ENCODE peak calls at places on chromosomes 7 and 10, in five cellular contexts. B is Panc1; P is activated CD4-positive, alpha-beta T cell treated with anti-CD3 and anti-CD28 coated beads for 48 hours; E is DMS153; L is naive thymus-derived CD8-positive, alpha-beta T cell. H is an unnamed sample.

GRCh38 chr10:100866575-100867098 is 46.1 kb upstream of the SLF2 start:
- DNase-seq in B (no peak), P (no peak), E (no peak), L (no peak), H (no peak)

GRCh38 chr10:58642283-58642682 is 129.6 kb downstream of the BICC1 start:
- DNase-seq in B (no peak), P (no peak), E (no peak), L (no peak), H (no peak)

GRCh38 chr7:30989824-30990140 is 26.0 kb downstream of the GHRHR start:
- DNase-seq in B (no peak), P (no peak), E (no peak), L (no peak), H (no peak)

GRCh38 chr10:89535185-89536012 is at the start of gene SLC16A12:
- DNase-seq in B (no peak), P (peak; percentile 5), E (no peak), L (no peak), H (no peak)

GRCh38 chr10:32232378-32232777 is 114.6 kb downstream of the EPC1 start:
- DNase-seq in B (no peak), P (no peak), E (no peak), L (no peak), H (no peak)

GRCh38 chr10:88116491-88116890 is 253.1 kb downstream of the PTEN start:
- DNase-seq in B (no peak), P (no peak), E (no peak), L (no peak), H (no peak)

GRCh38 chr10:97915761-97916160 is 66.1 kb downstream of the GOLGA7B start:
- DNase-seq in B (no peak), P (no peak), E (no peak), L (no peak), H (no peak)

GRCh38 chr7:108164946-108165345 is 34.8 kb upstream of the LAMB4 start:
- DNase-seq in B (no peak), P (no peak), E (no peak), L (no peak), H (no peak)

GRCh38 chr10:7945469-7946187 is 108.9 kb upstream of the GATA3 start:
- DNase-seq in B (no peak), P (no peak), E (no peak), L (no peak), H (no peak)

GRCh38 chr10:72068901-72069446 is 19.4 kb downstream of the SPOCK2 start:
- DNase-seq in B (no peak), P (no peak), E (no peak), L (no peak), H (no peak)

GRCh38 chr10:104255244-104255981 is 721 bp downstream of the GSTO1 start:
- DNase-seq in B (no peak), P (no peak), E (no peak), L (no peak), H (peak; percentile 21)

GRCh38 chr10:52883996-52884871 is 111.7 kb upstream of the MBL2 start:
- DNase-seq in B (peak; percentile 61), P (peak; percentile 17), E (peak; percentile 21), L (no peak), H (peak; percentile 10)

GRCh38 chr10:72316748-72317435 is 37.8 kb downstream of the DNAJB12 start:
- DNase-seq in B (no peak), P (peak; percentile 70), E (no peak), L (peak; percentile 49), H (peak; percentile 88)

GRCh38 chr7:86768967-86769760 is 125.5 kb downstream of the GRM3 start:
- DNase-seq in B (no peak), P (no peak), E (no peak), L (no peak), H (no peak)

GRCh38 chr7:142323706-142324105 is 65.8 kb upstream of the PRSS58 start:
- DNase-seq in B (no peak), P (peak; percentile 73), E (no peak), L (peak; percentile 31), H (peak; percentile 80)